ENCODE peak calls at places on chromosomes 13 and 19, in six cellular contexts. One of them, this sample, is unnamed.

GRCh38 chr19:42216653-42217521 is 590 bp downstream of the DEDD2 start:
- DNase-seq in stimulated activated CD4-positive, alpha-beta T cell treated with anti-CD3 and anti-CD28 coated beads, Interleukin-15, amount 100 ng/mL, for 24 hours: peak
- DNase-seq in mesenchymal stem cell: peak
- DNase-seq in M059J: peak
- DNase-seq in mammary epithelial cell: peak
- DNase-seq in GM04503: no peak
- DNase-seq in this sample: peak

GRCh38 chr19:17687857-17688784 is at the start of gene UNC13A:
- DNase-seq in GM04503: no peak
- DNase-seq in stimulated activated CD4-positive, alpha-beta T cell treated with anti-CD3 and anti-CD28 coated beads, Interleukin-15, amount 100 ng/mL, for 24 hours: peak
- DNase-seq in mesenchymal stem cell: peak
- DNase-seq in mammary epithelial cell: peak
- DNase-seq in M059J: peak
- DNase-seq in this sample: peak

GRCh38 chr19:43502419-43502976 is 2.0 kb downstream of the PHLDB3 start:
- DNase-seq in mesenchymal stem cell: no peak
- DNase-seq in stimulated activated CD4-positive, alpha-beta T cell treated with anti-CD3 and anti-CD28 coated beads, Interleukin-15, amount 100 ng/mL, for 24 hours: no peak
- DNase-seq in GM04503: no peak
- DNase-seq in M059J: no peak
- DNase-seq in mammary epithelial cell: no peak
- DNase-seq in this sample: no peak

GRCh38 chr13:101473458-101473857 is 21.0 kb downstream of the ITGBL1 start:
- DNase-seq in GM04503: peak
- DNase-seq in mesenchymal stem cell: peak
- DNase-seq in M059J: peak
- DNase-seq in mammary epithelial cell: peak
- DNase-seq in stimulated activated CD4-positive, alpha-beta T cell treated with anti-CD3 and anti-CD28 coated beads, Interleukin-15, amount 100 ng/mL, for 24 hours: no peak
- DNase-seq in this sample: no peak

GRCh38 chr13:52455677-52456041 is 381 bp downstream of the CKAP2 start:
- DNase-seq in M059J: peak
- DNase-seq in GM04503: no peak
- DNase-seq in stimulated activated CD4-positive, alpha-beta T cell treated with anti-CD3 and anti-CD28 coated beads, Interleukin-15, amount 100 ng/mL, for 24 hours: peak
- DNase-seq in mammary epithelial cell: peak
- DNase-seq in mesenchymal stem cell: peak
- DNase-seq in this sample: peak

GRCh38 chr13:103328899-103329298 is 262.7 kb upstream of the SLC10A2 start:
- DNase-seq in mesenchymal stem cell: no peak
- DNase-seq in mammary epithelial cell: peak
- DNase-seq in stimulated activated CD4-positive, alpha-beta T cell treated with anti-CD3 and anti-CD28 coated beads, Interleukin-15, amount 100 ng/mL, for 24 hours: no peak
- DNase-seq in M059J: no peak
- DNase-seq in GM04503: no peak
- DNase-seq in this sample: no peak

GRCh38 chr19:4929186-4929585 is 19.9 kb downstream of the UHRF1 start:
- DNase-seq in GM04503: no peak
- DNase-seq in mesenchymal stem cell: no peak
- DNase-seq in stimulated activated CD4-positive, alpha-beta T cell treated with anti-CD3 and anti-CD28 coated beads, Interleukin-15, amount 100 ng/mL, for 24 hours: no peak
- DNase-seq in M059J: no peak
- DNase-seq in mammary epithelial cell: no peak
- DNase-seq in this sample: no peak

GRCh38 chr13:28475916-28476725 is 18.8 kb downstream of the FLT1 start:
- DNase-seq in mesenchymal stem cell: peak
- DNase-seq in mammary epithelial cell: peak
- DNase-seq in GM04503: peak
- DNase-seq in stimulated activated CD4-positive, alpha-beta T cell treated with anti-CD3 and anti-CD28 coated beads, Interleukin-15, amount 100 ng/mL, for 24 hours: no peak
- DNase-seq in M059J: peak
- DNase-seq in this sample: no peak

GRCh38 chr13:60881507-60881906 is 484.5 kb downstream of the TDRD3 start:
- DNase-seq in M059J: no peak
- DNase-seq in stimulated activated CD4-positive, alpha-beta T cell treated with anti-CD3 and anti-CD28 coated beads, Interleukin-15, amount 100 ng/mL, for 24 hours: no peak
- DNase-seq in mesenchymal stem cell: no peak
- DNase-seq in GM04503: no peak
- DNase-seq in mammary epithelial cell: no peak
- DNase-seq in this sample: no peak

GRCh38 chr13:110812869-110813645 is 99.6 kb downstream of the ING1 start:
- DNase-seq in M059J: no peak
- DNase-seq in mammary epithelial cell: no peak
- DNase-seq in stimulated activated CD4-positive, alpha-beta T cell treated with anti-CD3 and anti-CD28 coated beads, Interleukin-15, amount 100 ng/mL, for 24 hours: no peak
- DNase-seq in GM04503: no peak
- DNase-seq in mesenchymal stem cell: no peak
- DNase-seq in this sample: no peak

GRCh38 chr19:50649433-50650391 is at the start of gene C19orf81:
- DNase-seq in mammary epithelial cell: no peak
- DNase-seq in stimulated activated CD4-positive, alpha-beta T cell treated with anti-CD3 and anti-CD28 coated beads, Interleukin-15, amount 100 ng/mL, for 24 hours: no peak
- DNase-seq in M059J: peak
- DNase-seq in mesenchymal stem cell: no peak
- DNase-seq in GM04503: no peak
- DNase-seq in this sample: peak

GRCh38 chr13:97809576-97809975 is 143.9 kb upstream of the IPO5 start:
- DNase-seq in mammary epithelial cell: peak
- DNase-seq in mesenchymal stem cell: no peak
- DNase-seq in M059J: peak
- DNase-seq in GM04503: no peak
- DNase-seq in stimulated activated CD4-positive, alpha-beta T cell treated with anti-CD3 and anti-CD28 coated beads, Interleukin-15, amount 100 ng/mL, for 24 hours: no peak
- DNase-seq in this sample: no peak

GRCh38 chr13:33490461-33491327 is 205.1 kb upstream of the STARD13 start:
- DNase-seq in mammary epithelial cell: no peak
- DNase-seq in M059J: no peak
- DNase-seq in stimulated activated CD4-positive, alpha-beta T cell treated with anti-CD3 and anti-CD28 coated beads, Interleukin-15, amount 100 ng/mL, for 24 hours: no peak
- DNase-seq in GM04503: no peak
- DNase-seq in mesenchymal stem cell: no peak
- DNase-seq in this sample: no peak

GRCh38 chr13:24172071-24172470 is 11.6 kb downstream of the SPATA13 start:
- DNase-seq in M059J: no peak
- DNase-seq in mammary epithelial cell: no peak
- DNase-seq in GM04503: no peak
- DNase-seq in stimulated activated CD4-positive, alpha-beta T cell treated with anti-CD3 and anti-CD28 coated beads, Interleukin-15, amount 100 ng/mL, for 24 hours: no peak
- DNase-seq in mesenchymal stem cell: no peak
- DNase-seq in this sample: no peak

GRCh38 chr13:95569966-95570365 is 17.4 kb downstream of the CLDN10 start:
- DNase-seq in GM04503: no peak
- DNase-seq in stimulated activated CD4-positive, alpha-beta T cell treated with anti-CD3 and anti-CD28 coated beads, Interleukin-15, amount 100 ng/mL, for 24 hours: no peak
- DNase-seq in M059J: peak
- DNase-seq in mammary epithelial cell: peak
- DNase-seq in mesenchymal stem cell: no peak
- DNase-seq in this sample: no peak

GRCh38 chr13:105153626-105154025 is 1381.8 kb downstream of the EFNB2 start:
- DNase-seq in mammary epithelial cell: no peak
- DNase-seq in GM04503: no peak
- DNase-seq in mesenchymal stem cell: no peak
- DNase-seq in M059J: no peak
- DNase-seq in stimulated activated CD4-positive, alpha-beta T cell treated with anti-CD3 and anti-CD28 coated beads, Interleukin-15, amount 100 ng/mL, for 24 hours: no peak
- DNase-seq in this sample: no peak

GRCh38 chr13:29362849-29363604 is 232.5 kb downstream of the SLC7A1 start:
- DNase-seq in mammary epithelial cell: peak
- DNase-seq in M059J: peak
- DNase-seq in stimulated activated CD4-positive, alpha-beta T cell treated with anti-CD3 and anti-CD28 coated beads, Interleukin-15, amount 100 ng/mL, for 24 hours: peak
- DNase-seq in mesenchymal stem cell: peak
- DNase-seq in GM04503: no peak
- DNase-seq in this sample: peak

GRCh38 chr13:113660066-113660465 is 2.1 kb upstream of the ATP4B start:
- DNase-seq in mesenchymal stem cell: no peak
- DNase-seq in GM04503: no peak
- DNase-seq in stimulated activated CD4-positive, alpha-beta T cell treated with anti-CD3 and anti-CD28 coated beads, Interleukin-15, amount 100 ng/mL, for 24 hours: no peak
- DNase-seq in mammary epithelial cell: no peak
- DNase-seq in M059J: no peak
- DNase-seq in this sample: no peak

GRCh38 chr13:37074703-37075102 is 15.2 kb upstream of the SUPT20H start:
- DNase-seq in stimulated activated CD4-positive, alpha-beta T cell treated with anti-CD3 and anti-CD28 coated beads, Interleukin-15, amount 100 ng/mL, for 24 hours: no peak
- DNase-seq in mesenchymal stem cell: peak
- DNase-seq in GM04503: no peak
- DNase-seq in mammary epithelial cell: peak
- DNase-seq in M059J: peak
- DNase-seq in this sample: no peak

GRCh38 chr19:39390460-39390758 is 497 bp downstream of the PAF1 start:
- DNase-seq in stimulated activated CD4-positive, alpha-beta T cell treated with anti-CD3 and anti-CD28 coated beads, Interleukin-15, amount 100 ng/mL, for 24 hours: peak
- DNase-seq in mesenchymal stem cell: no peak
- DNase-seq in mammary epithelial cell: peak
- DNase-seq in M059J: no peak
- DNase-seq in GM04503: no peak
- DNase-seq in this sample: no peak

GRCh38 chr13:40181203-40181845 is 485.1 kb downstream of the FOXO1 start:
- DNase-seq in M059J: peak
- DNase-seq in mammary epithelial cell: peak
- DNase-seq in mesenchymal stem cell: peak
- DNase-seq in stimulated activated CD4-positive, alpha-beta T cell treated with anti-CD3 and anti-CD28 coated beads, Interleukin-15, amount 100 ng/mL, for 24 hours: no peak
- DNase-seq in GM04503: no peak
- DNase-seq in this sample: no peak

GRCh38 chr19:7391218-7391670 is 42.5 kb downstream of the ARHGEF18 start:
- DNase-seq in M059J: peak
- DNase-seq in GM04503: no peak
- DNase-seq in mammary epithelial cell: peak
- DNase-seq in mesenchymal stem cell: peak
- DNase-seq in stimulated activated CD4-positive, alpha-beta T cell treated with anti-CD3 and anti-CD28 coated beads, Interleukin-15, amount 100 ng/mL, for 24 hours: no peak
- DNase-seq in this sample: peak

GRCh38 chr19:14616310-14616870 is 33.5 kb downstream of the CLEC17A start:
- DNase-seq in mesenchymal stem cell: no peak
- DNase-seq in GM04503: no peak
- DNase-seq in mammary epithelial cell: no peak
- DNase-seq in M059J: no peak
- DNase-seq in stimulated activated CD4-positive, alpha-beta T cell treated with anti-CD3 and anti-CD28 coated beads, Interleukin-15, amount 100 ng/mL, for 24 hours: no peak
- DNase-seq in this sample: no peak

GRCh38 chr13:63351533-63351932 is 1935.9 kb upstream of the PCDH20 start:
- DNase-seq in GM04503: no peak
- DNase-seq in stimulated activated CD4-positive, alpha-beta T cell treated with anti-CD3 and anti-CD28 coated beads, Interleukin-15, amount 100 ng/mL, for 24 hours: no peak
- DNase-seq in mesenchymal stem cell: peak
- DNase-seq in M059J: no peak
- DNase-seq in mammary epithelial cell: no peak
- DNase-seq in this sample: no peak

GRCh38 chr19:6720369-6721112 is at the start of gene C3:
- DNase-seq in GM04503: peak
- DNase-seq in mesenchymal stem cell: peak
- DNase-seq in mammary epithelial cell: peak
- DNase-seq in stimulated activated CD4-positive, alpha-beta T cell treated with anti-CD3 and anti-CD28 coated beads, Interleukin-15, amount 100 ng/mL, for 24 hours: no peak
- DNase-seq in M059J: peak
- DNase-seq in this sample: peak

GRCh38 chr13:30493670-30494381 is 28.1 kb upstream of the HMGB1 start:
- DNase-seq in stimulated activated CD4-positive, alpha-beta T cell treated with anti-CD3 and anti-CD28 coated beads, Interleukin-15, amount 100 ng/mL, for 24 hours: no peak
- DNase-seq in GM04503: no peak
- DNase-seq in mesenchymal stem cell: no peak
- DNase-seq in mammary epithelial cell: no peak
- DNase-seq in M059J: no peak
- DNase-seq in this sample: no peak

GRCh38 chr13:33146843-33147611 is 130.8 kb downstream of the KL start:
- DNase-seq in stimulated activated CD4-positive, alpha-beta T cell treated with anti-CD3 and anti-CD28 coated beads, Interleukin-15, amount 100 ng/mL, for 24 hours: peak
- DNase-seq in mammary epithelial cell: peak
- DNase-seq in mesenchymal stem cell: no peak
- DNase-seq in M059J: no peak
- DNase-seq in GM04503: no peak
- DNase-seq in this sample: no peak

This sample was measured in Calu3.